ENCODE peak calls at places on chromosomes 1 and 21, in five cellular contexts. X is body of pancreas, Q is IMR-90, N is hepatocyte, R is uterus. Z is an unnamed sample.

GRCh38 chr1:105483436-105483835 is 1573.0 kb upstream of the PRMT6 start:
- DNase-seq in N (no peak), X (no peak), R (no peak), Q (no peak), Z (no peak)

GRCh38 chr1:86938450-86938849 is 24.0 kb downstream of the HS2ST1 start:
- DNase-seq in R (no peak), Q (peak; percentile 15), N (no peak), X (no peak), Z (no peak)

GRCh38 chr1:40438391-40439015 is 11.8 kb upstream of the ZFP69B start:
- DNase-seq in X (no peak), Q (peak; percentile 16), R (no peak), N (peak; percentile 40), Z (no peak)

GRCh38 chr1:60118119-60118518 is 44.5 kb upstream of the C1orf87 start:
- DNase-seq in R (peak; percentile 13), X (no peak), Q (no peak), N (no peak), Z (no peak)

GRCh38 chr1:87800006-87800405 is 471.3 kb downstream of the LMO4 start:
- DNase-seq in N (no peak), Q (peak; percentile 40), X (no peak), R (no peak), Z (no peak)

GRCh38 chr1:156957634-156958033 is 37.2 kb downstream of the LRRC71 start:
- DNase-seq in N (no peak), Q (no peak), X (no peak), R (no peak), Z (no peak)

GRCh38 chr21:37658994-37659458 is 257.2 kb downstream of the KCNJ6 start:
- DNase-seq in Q (peak; percentile 72), N (peak; percentile 58), R (peak; percentile 35), X (peak; percentile 37), Z (peak; percentile 70)

GRCh38 chr1:208089971-208090755 is 154.0 kb downstream of the PLXNA2 start:
- DNase-seq in X (no peak), R (peak; percentile 53), Q (peak; percentile 36), N (no peak), Z (no peak)

GRCh38 chr1:18282851-18283600 is 175.4 kb downstream of the IGSF21 start:
- DNase-seq in Q (no peak), X (no peak), N (no peak), R (no peak), Z (no peak)

GRCh38 chr1:47587891-47588582 is 150.2 kb downstream of the FOXD2 start:
- DNase-seq in N (no peak), R (no peak), X (no peak), Q (no peak), Z (no peak)

GRCh38 chr21:44814498-44815023 is 3.3 kb downstream of the SUMO3 start:
- DNase-seq in N (no peak), R (no peak), X (no peak), Q (no peak), Z (no peak)
- H3K4me1 ChIP-seq in N (peaks cover 8% of the 10 kb centered on the region), R (no peaks in the 10 kb centered on the region), X (peaks cover 13% of the 10 kb centered on the region), Q (peaks cover 8% of the 10 kb centered on the region), Z (no peaks in the 10 kb centered on the region)

DNA sequence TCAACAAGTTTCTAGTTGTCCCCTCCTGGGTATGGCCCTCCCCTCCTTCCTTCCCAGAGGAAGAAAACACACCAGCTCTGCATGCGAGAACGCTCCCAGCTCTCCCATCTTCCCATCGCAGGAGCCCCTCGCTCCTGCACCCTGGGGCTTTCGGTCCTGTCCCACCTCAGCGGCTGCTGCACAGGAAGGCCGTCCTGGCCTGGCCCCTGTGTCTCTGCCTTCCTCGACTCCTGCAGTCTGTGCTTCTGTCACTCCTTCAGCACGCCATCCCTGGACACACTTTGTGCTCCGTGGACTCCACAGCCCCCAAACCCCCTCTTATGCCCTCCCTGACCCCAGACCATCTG is 23.2 kb downstream of the KRTAP10-1 start:
- DNase-seq in N (no peak), Q (no peak), X (no peak), R (no peak), Z (no peak)
- H3K27me3 ChIP-seq in N (no peaks in the 10 kb centered on the region), Q (no peaks in the 10 kb centered on the region), X (no peaks in the 10 kb centered on the region), R (no peaks in the 10 kb centered on the region), Z (peaks cover 7% of the 10 kb centered on the region)

GRCh38 chr1:24875257-24875656 is 54.8 kb downstream of the RUNX3 start:
- DNase-seq in Q (no peak), X (no peak), N (no peak), R (no peak), Z (no peak)
- TF ChIP-seq CTCF in Q (no peak), X (no peak), N (no peak), R (no peak), Z (no peak)

GRCh38 chr1:116311756-116312691 is 61.0 kb upstream of the ATP1A1 start:
- DNase-seq in R (no peak), X (peak; percentile 64), N (peak; percentile 58), Q (no peak), Z (peak; percentile 55)
- H3K4me1 ChIP-seq in R (no peaks in the 10 kb centered on the region), X (peaks cover 80% of the 10 kb centered on the region), N (peaks cover 28% of the 10 kb centered on the region), Q (no peaks in the 10 kb centered on the region), Z (peaks cover 11% of the 10 kb centered on the region)

GRCh38 chr1:38571726-38572125 is 287.8 kb downstream of the RRAGC start:
- DNase-seq in Q (no peak), R (peak; percentile 19), X (no peak), N (peak; percentile 19), Z (no peak)

GRCh38 chr1:38568061-38568857 is 291.3 kb downstream of the RRAGC start:
- DNase-seq in N (no peak), X (no peak), R (no peak), Q (no peak), Z (no peak)

GRCh38 chr1:38570576-38570975 is 289.0 kb downstream of the RRAGC start:
- DNase-seq in R (no peak), N (no peak), Q (no peak), X (no peak), Z (no peak)

GRCh38 chr1:38567401-38567800 is 292.2 kb downstream of the RRAGC start:
- DNase-seq in X (no peak), Q (no peak), R (no peak), N (no peak), Z (no peak)

DNA sequence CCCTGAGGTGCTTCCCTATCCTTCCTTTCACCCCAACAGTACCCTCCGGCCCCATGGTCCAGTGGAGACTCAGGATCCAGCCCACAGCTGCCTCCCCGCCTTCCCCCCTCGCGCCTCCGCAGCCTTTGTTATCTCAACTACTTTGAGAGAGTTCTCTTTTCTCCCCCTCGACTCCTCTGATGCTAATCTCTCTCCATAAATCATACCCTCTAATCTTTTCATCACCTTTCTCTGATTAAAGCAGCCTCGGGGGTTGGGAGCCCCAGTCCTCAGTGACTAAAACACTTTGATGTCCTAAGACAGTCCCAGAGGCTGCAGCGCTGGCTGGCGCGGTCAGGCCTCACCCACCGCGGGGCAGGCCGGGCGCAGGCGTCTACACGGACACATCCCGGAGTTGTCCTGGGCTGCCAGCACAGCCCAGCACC is 289.6 kb downstream of the RRAGC start:
- DNase-seq in X (no peak), N (no peak), R (no peak), Q (no peak), Z (no peak)
- H3K27me3 ChIP-seq in X (no peaks in the 10 kb centered on the region), N (peaks cover 43% of the 10 kb centered on the region), R (no peaks in the 10 kb centered on the region), Q (peaks cover 4% of the 10 kb centered on the region), Z (peaks cover 64% of the 10 kb centered on the region)

DNA sequence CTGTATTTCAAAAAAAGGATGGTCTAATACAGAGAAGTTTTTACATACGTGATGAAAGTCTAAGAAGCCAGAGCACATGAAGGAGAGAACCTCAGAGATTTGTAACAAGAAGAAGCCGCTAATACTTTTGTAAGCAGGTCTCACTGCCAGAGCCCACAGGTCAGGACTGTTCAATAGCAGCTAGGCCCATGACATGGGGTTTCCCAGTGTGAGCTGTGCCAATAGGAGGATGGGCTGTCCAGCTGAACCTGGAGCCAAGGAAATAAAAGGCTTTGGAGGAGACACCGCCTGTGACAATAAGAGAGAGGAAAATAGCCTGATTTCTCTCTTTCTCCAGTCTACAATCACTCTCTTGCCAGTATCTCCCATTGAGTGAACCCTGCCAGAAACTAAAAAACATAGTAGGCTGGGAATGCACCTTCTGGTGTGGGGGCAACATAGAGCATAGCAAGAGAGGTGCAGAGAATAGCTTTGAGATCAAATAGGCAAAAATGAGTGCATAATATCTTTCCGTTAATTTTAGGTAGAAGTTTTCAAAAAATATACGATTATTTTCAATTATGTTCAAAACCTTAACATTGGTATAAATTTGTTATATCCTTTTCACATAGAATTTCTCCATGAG is 360.3 kb downstream of the NEGR1 start:
- DNase-seq in N (no peak), R (no peak), X (no peak), Q (no peak), Z (no peak)
- TF ChIP-seq CTCF in N (no peak), R (no peak), X (no peak), Q (no peak), Z (no peak)

Z was measured in foreskin keratinocyte.